ENCODE peak calls at places on chromosomes 12 and 14, in six cellular contexts. M is adipocyte, P is Ammon's horn, E is T follicular helper cell, Y is glutamatergic neuron, G is NCI-H345. N is an unnamed sample.

GRCh38 chr12:39236994-39237393 is 205.9 kb downstream of the KIF21A start:
- DNase-seq in M (peak), P (no peak), E (no peak), Y (no peak), G (no peak), N (no peak)

GRCh38 chr12:19158909-19159308 is 29.4 kb downstream of the PLEKHA5 start:
- DNase-seq in M (peak), P (no peak), E (no peak), Y (no peak), G (no peak), N (no peak)

GRCh38 chr12:32877670-32878459 is 18.7 kb downstream of the PKP2 start:
- DNase-seq in M (no peak), P (peak), E (no peak), Y (peak), G (no peak), N (no peak)

GRCh38 chr14:101336203-101336602 is 225.1 kb upstream of the DIO3 start:
- DNase-seq in M (no peak), P (no peak), E (no peak), Y (no peak), G (no peak), N (no peak)

GRCh38 chr12:6266431-6267006 is 44.0 kb upstream of the PLEKHG6 start:
- DNase-seq in M (peak), P (no peak), E (no peak), Y (no peak), G (peak), N (no peak)

GRCh38 chr14:61601923-61602732 is 93.2 kb upstream of the HIF1A start:
- DNase-seq in M (no peak), P (no peak), E (no peak), Y (no peak), G (no peak), N (no peak)

GRCh38 chr12:132653567-132654290 is 33.4 kb downstream of the POLE start:
- DNase-seq in M (peak), P (no peak), E (no peak), Y (no peak), G (no peak), N (no peak)

GRCh38 chr14:85562630-85563029 is 32.7 kb downstream of the FLRT2 start:
- DNase-seq in M (no peak), P (no peak), E (no peak), Y (no peak), G (no peak), N (no peak)

GRCh38 chr14:102591372-102591943 is 991 bp upstream of the RCOR1 start:
- DNase-seq in M (peak), P (peak), E (peak), Y (peak), G (no peak), N (peak)

GRCh38 chr12:68331500-68331868 is 678 bp downstream of the MDM1 start:
- DNase-seq in M (no peak), P (no peak), E (no peak), Y (no peak), G (no peak), N (no peak)

GRCh38 chr12:95837240-95838038 is 21.3 kb upstream of the SNRPF start:
- DNase-seq in M (no peak), P (no peak), E (no peak), Y (no peak), G (no peak), N (no peak)

GRCh38 chr14:102034301-102034700 is 52.5 kb downstream of the HSP90AA1 start:
- DNase-seq in M (no peak), P (no peak), E (no peak), Y (no peak), G (no peak), N (no peak)

GRCh38 chr14:29851397-29851796 is 76.2 kb downstream of the PRKD1 start:
- DNase-seq in M (no peak), P (no peak), E (no peak), Y (no peak), G (no peak), N (no peak)

GRCh38 chr12:93387780-93388179 is 10.1 kb downstream of the NUDT4 start:
- DNase-seq in M (no peak), P (no peak), E (no peak), Y (no peak), G (no peak), N (no peak)

GRCh38 chr14:93430319-93430801 is 379 bp upstream of the UNC79 start:
- DNase-seq in M (peak), P (peak), E (no peak), Y (peak), G (peak), N (peak)

GRCh38 chr12:125989716-125990115 is 924.5 kb downstream of the AACS start:
- DNase-seq in M (no peak), P (no peak), E (no peak), Y (no peak), G (no peak), N (no peak)

GRCh38 chr12:46005823-46006222 is 15.4 kb upstream of the SCAF11 start:
- DNase-seq in M (no peak), P (no peak), E (no peak), Y (no peak), G (no peak), N (no peak)

GRCh38 chr14:64038857-64039542 is 186.2 kb downstream of the SYNE2 start:
- DNase-seq in M (peak), P (no peak), E (no peak), Y (no peak), G (no peak), N (no peak)

GRCh38 chr12:14769462-14769836 is 33.8 kb downstream of the WBP11 start:
- DNase-seq in M (peak), P (peak), E (no peak), Y (peak), G (peak), N (no peak)

GRCh38 chr14:91946313-91947195 is 940 bp downstream of the FBLN5 start:
- DNase-seq in M (peak), P (no peak), E (no peak), Y (no peak), G (no peak), N (no peak)

GRCh38 chr12:100473716-100474150 is at the start of gene NR1H4:
- DNase-seq in M (no peak), P (peak), E (no peak), Y (no peak), G (no peak), N (no peak)

GRCh38 chr12:53254816-53255545 is 13.1 kb upstream of the ESPL1 start:
- DNase-seq in M (no peak), P (no peak), E (no peak), Y (no peak), G (no peak), N (no peak)

GRCh38 chr12:76028649-76029277 is 2.8 kb downstream of the PHLDA1 start:
- DNase-seq in M (peak), P (no peak), E (no peak), Y (no peak), G (no peak), N (no peak)

GRCh38 chr14:30888480-30889243 is 14.3 kb downstream of the COCH start:
- DNase-seq in M (no peak), P (no peak), E (no peak), Y (no peak), G (no peak), N (no peak)

GRCh38 chr14:95817271-95817670 is 59.4 kb upstream of the TUNAR start:
- DNase-seq in M (no peak), P (no peak), E (no peak), Y (no peak), G (no peak), N (no peak)

GRCh38 chr12:95972832-95973465 is 23.2 kb downstream of the HAL start:
- DNase-seq in M (no peak), P (no peak), E (no peak), Y (no peak), G (no peak), N (no peak)

GRCh38 chr12:12645485-12645884 is 33.8 kb downstream of the CREBL2 start:
- DNase-seq in M (peak), P (no peak), E (peak), Y (no peak), G (peak), N (no peak)

GRCh38 chr12:51419473-51420228 is 5.0 kb upstream of the SLC4A8 start:
- DNase-seq in M (no peak), P (no peak), E (no peak), Y (no peak), G (peak), N (no peak)